ENCODE peak calls at places on chromosomes 1 and 21, in eight cellular contexts. One of them, this sample, is unnamed.

GRCh38 chr1:229769006-229769405 is 143.0 kb downstream of the URB2 start:
- DNase-seq in pancreas: no peak
- DNase-seq in heart left ventricle: peak; percentile 31
- DNase-seq in CD8-positive, alpha-beta T cell: no peak
- DNase-seq in left ventricle myocardium inferior: no peak
- DNase-seq in A549: no peak
- DNase-seq in mucosa of descending colon: no peak
- DNase-seq in cardiac muscle cell: peak; percentile 6
- DNase-seq in this sample: no peak

GRCh38 chr1:102970496-102971078 is 137.7 kb downstream of the COL11A1 start:
- DNase-seq in mucosa of descending colon: no peak
- DNase-seq in pancreas: no peak
- DNase-seq in A549: peak; percentile 10
- DNase-seq in cardiac muscle cell: peak; percentile 77
- DNase-seq in CD8-positive, alpha-beta T cell: no peak
- DNase-seq in heart left ventricle: no peak
- DNase-seq in left ventricle myocardium inferior: no peak
- DNase-seq in this sample: no peak

GRCh38 chr1:222555992-222556615 is 8.2 kb upstream of the HHIPL2 start:
- DNase-seq in mucosa of descending colon: no peak
- DNase-seq in pancreas: peak; percentile 53
- DNase-seq in heart left ventricle: no peak
- DNase-seq in A549: no peak
- DNase-seq in left ventricle myocardium inferior: no peak
- DNase-seq in cardiac muscle cell: no peak
- DNase-seq in CD8-positive, alpha-beta T cell: no peak
- DNase-seq in this sample: no peak

GRCh38 chr1:16026723-16027484 is 5.1 kb downstream of the CLCNKA start:
- DNase-seq in mucosa of descending colon: no peak
- DNase-seq in cardiac muscle cell: peak; percentile 95
- DNase-seq in A549: no peak
- DNase-seq in pancreas: no peak
- DNase-seq in CD8-positive, alpha-beta T cell: peak; percentile 4
- DNase-seq in left ventricle myocardium inferior: no peak
- DNase-seq in heart left ventricle: no peak
- DNase-seq in this sample: no peak

GRCh38 chr1:205543351-205544305 is 39.2 kb downstream of the CDK18 start:
- DNase-seq in left ventricle myocardium inferior: peak; percentile 77
- DNase-seq in heart left ventricle: peak; percentile 80
- DNase-seq in A549: no peak
- DNase-seq in CD8-positive, alpha-beta T cell: no peak
- DNase-seq in mucosa of descending colon: peak; percentile 67
- DNase-seq in cardiac muscle cell: peak; percentile 73
- DNase-seq in pancreas: peak; percentile 47
- DNase-seq in this sample: no peak

GRCh38 chr1:205961970-205962820 is 18.9 kb upstream of the SLC26A9 start:
- DNase-seq in cardiac muscle cell: peak; percentile 48
- DNase-seq in heart left ventricle: no peak
- DNase-seq in A549: no peak
- DNase-seq in left ventricle myocardium inferior: no peak
- DNase-seq in CD8-positive, alpha-beta T cell: no peak
- DNase-seq in mucosa of descending colon: no peak
- DNase-seq in pancreas: no peak
- DNase-seq in this sample: peak; percentile 80

GRCh38 chr1:151970128-151970527 is 23.5 kb downstream of the S100A10 start:
- DNase-seq in A549: no peak
- DNase-seq in CD8-positive, alpha-beta T cell: no peak
- DNase-seq in pancreas: no peak
- DNase-seq in cardiac muscle cell: no peak
- DNase-seq in heart left ventricle: no peak
- DNase-seq in mucosa of descending colon: no peak
- DNase-seq in left ventricle myocardium inferior: no peak
- DNase-seq in this sample: no peak

GRCh38 chr1:23019094-23019850 is at the start of gene KDM1A:
- DNase-seq in A549: peak; percentile 86
- DNase-seq in cardiac muscle cell: peak; percentile 99
- DNase-seq in pancreas: peak; percentile 97
- DNase-seq in heart left ventricle: peak; percentile 99
- DNase-seq in mucosa of descending colon: peak; percentile 98
- DNase-seq in left ventricle myocardium inferior: peak; percentile 99
- DNase-seq in CD8-positive, alpha-beta T cell: peak; percentile 89
- DNase-seq in this sample: peak; percentile 96

GRCh38 chr21:32772281-32773047 is 909 bp upstream of the PAXBP1 start:
- DNase-seq in A549: peak; percentile 19
- DNase-seq in mucosa of descending colon: peak; percentile 55
- DNase-seq in cardiac muscle cell: peak; percentile 13
- DNase-seq in left ventricle myocardium inferior: no peak
- DNase-seq in heart left ventricle: no peak
- DNase-seq in CD8-positive, alpha-beta T cell: no peak
- DNase-seq in pancreas: peak; percentile 16
- DNase-seq in this sample: no peak

GRCh38 chr1:87140831-87141540 is 187.7 kb upstream of the LMO4 start:
- DNase-seq in mucosa of descending colon: no peak
- DNase-seq in heart left ventricle: no peak
- DNase-seq in left ventricle myocardium inferior: no peak
- DNase-seq in pancreas: no peak
- DNase-seq in A549: no peak
- DNase-seq in CD8-positive, alpha-beta T cell: no peak
- DNase-seq in cardiac muscle cell: no peak
- DNase-seq in this sample: no peak

GRCh38 chr1:244138399-244138798 is 87.3 kb downstream of the ZBTB18 start:
- DNase-seq in left ventricle myocardium inferior: no peak
- DNase-seq in pancreas: no peak
- DNase-seq in CD8-positive, alpha-beta T cell: no peak
- DNase-seq in cardiac muscle cell: no peak
- DNase-seq in heart left ventricle: peak; percentile 28
- DNase-seq in A549: no peak
- DNase-seq in mucosa of descending colon: no peak
- DNase-seq in this sample: no peak

GRCh38 chr1:207779008-207779407 is 27.2 kb downstream of the CD46 start:
- DNase-seq in mucosa of descending colon: no peak
- DNase-seq in left ventricle myocardium inferior: no peak
- DNase-seq in CD8-positive, alpha-beta T cell: no peak
- DNase-seq in A549: no peak
- DNase-seq in cardiac muscle cell: no peak
- DNase-seq in pancreas: no peak
- DNase-seq in heart left ventricle: no peak
- DNase-seq in this sample: no peak

GRCh38 chr1:214850432-214851010 is 232.0 kb upstream of the KCNK2 start:
- DNase-seq in mucosa of descending colon: no peak
- DNase-seq in CD8-positive, alpha-beta T cell: no peak
- DNase-seq in left ventricle myocardium inferior: no peak
- DNase-seq in pancreas: no peak
- DNase-seq in A549: no peak
- DNase-seq in heart left ventricle: no peak
- DNase-seq in cardiac muscle cell: no peak
- DNase-seq in this sample: no peak

GRCh38 chr1:114648503-114648902 is 21.3 kb downstream of the DENND2C start:
- DNase-seq in pancreas: no peak
- DNase-seq in left ventricle myocardium inferior: no peak
- DNase-seq in heart left ventricle: no peak
- DNase-seq in mucosa of descending colon: no peak
- DNase-seq in CD8-positive, alpha-beta T cell: no peak
- DNase-seq in A549: no peak
- DNase-seq in cardiac muscle cell: no peak
- DNase-seq in this sample: no peak

GRCh38 chr1:22790232-22791008 is 79.8 kb downstream of the EPHB2 start:
- DNase-seq in CD8-positive, alpha-beta T cell: no peak
- DNase-seq in cardiac muscle cell: no peak
- DNase-seq in left ventricle myocardium inferior: peak; percentile 60
- DNase-seq in pancreas: no peak
- DNase-seq in A549: no peak
- DNase-seq in mucosa of descending colon: peak; percentile 81
- DNase-seq in heart left ventricle: peak; percentile 66
- DNase-seq in this sample: no peak

GRCh38 chr1:221239911-221240310 is 360.7 kb downstream of the HLX start:
- DNase-seq in cardiac muscle cell: no peak
- DNase-seq in heart left ventricle: no peak
- DNase-seq in A549: no peak
- DNase-seq in CD8-positive, alpha-beta T cell: no peak
- DNase-seq in left ventricle myocardium inferior: no peak
- DNase-seq in mucosa of descending colon: no peak
- DNase-seq in pancreas: no peak
- DNase-seq in this sample: no peak

GRCh38 chr21:32414579-32415358 is 2.3 kb downstream of the EVA1C start:
- DNase-seq in pancreas: no peak
- DNase-seq in A549: no peak
- DNase-seq in CD8-positive, alpha-beta T cell: no peak
- DNase-seq in mucosa of descending colon: no peak
- DNase-seq in cardiac muscle cell: no peak
- DNase-seq in left ventricle myocardium inferior: no peak
- DNase-seq in heart left ventricle: no peak
- DNase-seq in this sample: no peak

GRCh38 chr1:24942789-24943188 is 12.7 kb upstream of the RUNX3 start:
- DNase-seq in mucosa of descending colon: peak; percentile 19
- DNase-seq in pancreas: no peak
- DNase-seq in heart left ventricle: no peak
- DNase-seq in CD8-positive, alpha-beta T cell: no peak
- DNase-seq in left ventricle myocardium inferior: no peak
- DNase-seq in A549: no peak
- DNase-seq in cardiac muscle cell: no peak
- DNase-seq in this sample: no peak

GRCh38 chr1:91706140-91706957 is 179.6 kb downstream of the TGFBR3 start:
- DNase-seq in CD8-positive, alpha-beta T cell: no peak
- DNase-seq in cardiac muscle cell: no peak
- DNase-seq in pancreas: no peak
- DNase-seq in A549: no peak
- DNase-seq in heart left ventricle: no peak
- DNase-seq in left ventricle myocardium inferior: no peak
- DNase-seq in mucosa of descending colon: no peak
- DNase-seq in this sample: no peak

GRCh38 chr1:220370041-220370700 is 97.9 kb upstream of the RAB3GAP2 start:
- DNase-seq in left ventricle myocardium inferior: no peak
- DNase-seq in mucosa of descending colon: no peak
- DNase-seq in heart left ventricle: no peak
- DNase-seq in cardiac muscle cell: peak; percentile 69
- DNase-seq in pancreas: no peak
- DNase-seq in A549: no peak
- DNase-seq in CD8-positive, alpha-beta T cell: no peak
- DNase-seq in this sample: peak; percentile 68

GRCh38 chr1:116337398-116337797 is 35.6 kb upstream of the ATP1A1 start:
- DNase-seq in mucosa of descending colon: no peak
- DNase-seq in heart left ventricle: no peak
- DNase-seq in pancreas: no peak
- DNase-seq in left ventricle myocardium inferior: no peak
- DNase-seq in A549: no peak
- DNase-seq in CD8-positive, alpha-beta T cell: no peak
- DNase-seq in cardiac muscle cell: no peak
- DNase-seq in this sample: no peak

GRCh38 chr1:2643414-2644077 is 10.7 kb upstream of the MMEL1 start:
- DNase-seq in pancreas: no peak
- DNase-seq in left ventricle myocardium inferior: no peak
- DNase-seq in mucosa of descending colon: peak; percentile 36
- DNase-seq in heart left ventricle: no peak
- DNase-seq in cardiac muscle cell: no peak
- DNase-seq in CD8-positive, alpha-beta T cell: no peak
- DNase-seq in A549: no peak
- DNase-seq in this sample: no peak

DNA sequence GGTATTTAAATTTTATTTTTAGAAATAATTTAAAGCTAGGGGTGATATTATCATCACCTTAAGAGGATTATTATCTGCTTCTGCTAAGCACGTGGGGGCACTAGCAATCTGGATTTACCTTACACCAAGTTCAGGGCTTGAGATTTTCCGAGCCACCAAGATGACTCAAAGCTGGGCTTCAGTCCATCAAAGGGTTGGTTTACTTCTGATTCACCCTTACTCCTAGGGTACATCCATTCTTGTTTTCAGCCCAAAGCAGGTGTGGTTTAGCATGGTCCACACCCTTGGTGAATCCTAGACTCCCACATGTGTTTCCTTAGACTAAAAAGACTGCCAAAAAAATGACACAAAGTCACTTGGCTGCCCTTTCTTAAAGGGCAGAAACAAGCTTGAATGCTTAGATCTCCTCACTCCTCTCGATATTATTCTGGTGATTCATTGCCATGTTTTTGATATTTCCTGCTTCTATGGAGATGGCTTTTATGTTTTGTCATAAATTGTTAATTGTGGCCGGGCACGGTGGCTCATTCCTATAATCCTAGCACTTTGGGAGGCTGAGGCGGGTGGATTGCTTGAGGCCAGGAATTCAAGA is 9.8 kb upstream of the PRSS38 start:
- DNase-seq in cardiac muscle cell: no peak
- DNase-seq in left ventricle myocardium inferior: no peak
- DNase-seq in pancreas: no peak
- DNase-seq in CD8-positive, alpha-beta T cell: no peak
- DNase-seq in heart left ventricle: no peak
- DNase-seq in mucosa of descending colon: no peak
- DNase-seq in A549: peak; percentile 42
- DNase-seq in this sample: peak; percentile 45
- TF ChIP-seq CTCF in cardiac muscle cell: no peak
- TF ChIP-seq CTCF in left ventricle myocardium inferior: no peak
- TF ChIP-seq CTCF in pancreas: no peak
- TF ChIP-seq CTCF in CD8-positive, alpha-beta T cell: no peak
- TF ChIP-seq CTCF in heart left ventricle: no peak
- TF ChIP-seq CTCF in mucosa of descending colon: no peak
- TF ChIP-seq CTCF in A549: peak; percentile 19
- TF ChIP-seq CTCF in this sample: peak; percentile 45

DNA sequence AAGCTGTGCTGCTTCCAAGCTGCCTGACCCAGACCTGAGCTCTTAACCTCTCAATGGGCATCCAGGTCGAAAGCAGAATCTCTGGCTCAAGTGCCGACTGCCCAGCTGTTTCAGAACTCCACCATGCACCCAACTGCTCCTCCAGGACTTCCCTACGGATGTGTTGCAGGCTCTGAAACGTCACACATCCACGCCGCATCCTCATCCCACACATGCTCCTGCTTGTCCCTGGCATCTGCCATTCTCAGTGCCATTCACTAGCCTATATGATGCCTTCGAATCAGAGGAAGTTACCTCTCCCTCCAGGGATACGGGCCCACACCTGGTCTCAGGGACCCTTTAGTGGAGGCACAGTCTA is 11.2 kb downstream of the PDZK1IP1 start:
- DNase-seq in A549: no peak
- DNase-seq in heart left ventricle: no peak
- DNase-seq in left ventricle myocardium inferior: no peak
- DNase-seq in cardiac muscle cell: no peak
- DNase-seq in mucosa of descending colon: no peak
- DNase-seq in CD8-positive, alpha-beta T cell: no peak
- DNase-seq in pancreas: no peak
- DNase-seq in this sample: no peak
- H3K4me3 ChIP-seq in A549: peak overlapping the region; percentile 46
- H3K4me3 ChIP-seq in heart left ventricle: no peak overlapping the region
- H3K4me3 ChIP-seq in left ventricle myocardium inferior: peak overlapping the region; percentile 60
- H3K4me3 ChIP-seq in cardiac muscle cell: no peak overlapping the region
- H3K4me3 ChIP-seq in mucosa of descending colon: no peak overlapping the region
- H3K4me3 ChIP-seq in CD8-positive, alpha-beta T cell: no peak overlapping the region
- H3K4me3 ChIP-seq in pancreas: peak overlapping the region; percentile 39
- H3K4me3 ChIP-seq in this sample: no peak overlapping the region

GRCh38 chr1:12544992-12545391 is 73.0 kb downstream of the DHRS3 start:
- DNase-seq in CD8-positive, alpha-beta T cell: no peak
- DNase-seq in cardiac muscle cell: no peak
- DNase-seq in left ventricle myocardium inferior: no peak
- DNase-seq in mucosa of descending colon: no peak
- DNase-seq in A549: no peak
- DNase-seq in pancreas: no peak
- DNase-seq in heart left ventricle: no peak
- DNase-seq in this sample: peak; percentile 23
- H3K4me1 ChIP-seq in CD8-positive, alpha-beta T cell: no peaks in the 10 kb centered on the region
- H3K4me1 ChIP-seq in cardiac muscle cell: peaks cover 14% of the 10 kb centered on the region
- H3K4me1 ChIP-seq in left ventricle myocardium inferior: peaks cover 70% of the 10 kb centered on the region
- H3K4me1 ChIP-seq in mucosa of descending colon: peaks cover 7% of the 10 kb centered on the region
- H3K4me1 ChIP-seq in A549: peaks cover 37% of the 10 kb centered on the region
- H3K4me1 ChIP-seq in pancreas: peaks cover 7% of the 10 kb centered on the region
- H3K4me1 ChIP-seq in heart left ventricle: peaks cover 69% of the 10 kb centered on the region
- H3K4me1 ChIP-seq in this sample: peaks cover 8% of the 10 kb centered on the region

GRCh38 chr1:195717651-195718050 is 890.6 kb downstream of the KCNT2 start:
- DNase-seq in CD8-positive, alpha-beta T cell: no peak
- DNase-seq in heart left ventricle: no peak
- DNase-seq in A549: peak; percentile 18
- DNase-seq in cardiac muscle cell: peak; percentile 5
- DNase-seq in left ventricle myocardium inferior: no peak
- DNase-seq in mucosa of descending colon: no peak
- DNase-seq in pancreas: no peak
- DNase-seq in this sample: no peak
- TF ChIP-seq CTCF in CD8-positive, alpha-beta T cell: no peak
- TF ChIP-seq CTCF in heart left ventricle: no peak
- TF ChIP-seq CTCF in A549: peak; percentile 59
- TF ChIP-seq CTCF in cardiac muscle cell: peak; percentile 44
- TF ChIP-seq CTCF in left ventricle myocardium inferior: no peak
- TF ChIP-seq CTCF in mucosa of descending colon: no peak
- TF ChIP-seq CTCF in pancreas: no peak
- TF ChIP-seq CTCF in this sample: peak; percentile 81

This sample was measured in RWPE2.